ENCODE peak calls at places on chromosomes 1 and 21, in five cellular contexts. One of them, this sample, is unnamed.

GRCh38 chr1:168637350-168637991 is 61.1 kb downstream of the XCL1 start:
- DNase-seq in MM.1S: peak
- DNase-seq in NB4: peak
- DNase-seq in progenitor cell of endocrine pancreas: no peak
- DNase-seq in SK-N-SH: peak
- DNase-seq in this sample: no peak

GRCh38 chr1:56120021-56120420 is 459.3 kb downstream of the PLPP3 start:
- DNase-seq in progenitor cell of endocrine pancreas: no peak
- DNase-seq in MM.1S: no peak
- DNase-seq in NB4: no peak
- DNase-seq in SK-N-SH: no peak
- DNase-seq in this sample: no peak

GRCh38 chr21:7957713-7958064 is 2563.7 kb upstream of the TPTE start:
- DNase-seq in progenitor cell of endocrine pancreas: no peak
- DNase-seq in MM.1S: no peak
- DNase-seq in SK-N-SH: no peak
- DNase-seq in NB4: no peak
- DNase-seq in this sample: no peak

GRCh38 chr1:178867670-178868069 is 3.2 kb downstream of the ANGPTL1 start:
- DNase-seq in SK-N-SH: no peak
- DNase-seq in NB4: peak
- DNase-seq in MM.1S: no peak
- DNase-seq in progenitor cell of endocrine pancreas: no peak
- DNase-seq in this sample: no peak

GRCh38 chr1:110183642-110184167 is 26.4 kb upstream of the KCNC4 start:
- DNase-seq in MM.1S: no peak
- DNase-seq in SK-N-SH: no peak
- DNase-seq in NB4: no peak
- DNase-seq in progenitor cell of endocrine pancreas: no peak
- DNase-seq in this sample: no peak

GRCh38 chr1:221239911-221240310 is 360.7 kb downstream of the HLX start:
- DNase-seq in progenitor cell of endocrine pancreas: no peak
- DNase-seq in SK-N-SH: no peak
- DNase-seq in NB4: no peak
- DNase-seq in MM.1S: no peak
- DNase-seq in this sample: no peak

GRCh38 chr1:184882649-184883303 is 91.5 kb downstream of the NIBAN1 start:
- DNase-seq in MM.1S: no peak
- DNase-seq in NB4: no peak
- DNase-seq in SK-N-SH: no peak
- DNase-seq in progenitor cell of endocrine pancreas: no peak
- DNase-seq in this sample: no peak

GRCh38 chr1:177119311-177119710 is 45.2 kb downstream of the ASTN1 start:
- DNase-seq in SK-N-SH: peak
- DNase-seq in progenitor cell of endocrine pancreas: no peak
- DNase-seq in MM.1S: no peak
- DNase-seq in NB4: no peak
- DNase-seq in this sample: no peak

GRCh38 chr1:90730247-90731022 is 13.3 kb upstream of the BARHL2 start:
- DNase-seq in NB4: peak
- DNase-seq in MM.1S: no peak
- DNase-seq in progenitor cell of endocrine pancreas: no peak
- DNase-seq in SK-N-SH: peak
- DNase-seq in this sample: peak

GRCh38 chr1:165144757-165145397 is 211.6 kb downstream of the LMX1A start:
- DNase-seq in MM.1S: peak
- DNase-seq in NB4: peak
- DNase-seq in progenitor cell of endocrine pancreas: peak
- DNase-seq in SK-N-SH: peak
- DNase-seq in this sample: peak

DNA sequence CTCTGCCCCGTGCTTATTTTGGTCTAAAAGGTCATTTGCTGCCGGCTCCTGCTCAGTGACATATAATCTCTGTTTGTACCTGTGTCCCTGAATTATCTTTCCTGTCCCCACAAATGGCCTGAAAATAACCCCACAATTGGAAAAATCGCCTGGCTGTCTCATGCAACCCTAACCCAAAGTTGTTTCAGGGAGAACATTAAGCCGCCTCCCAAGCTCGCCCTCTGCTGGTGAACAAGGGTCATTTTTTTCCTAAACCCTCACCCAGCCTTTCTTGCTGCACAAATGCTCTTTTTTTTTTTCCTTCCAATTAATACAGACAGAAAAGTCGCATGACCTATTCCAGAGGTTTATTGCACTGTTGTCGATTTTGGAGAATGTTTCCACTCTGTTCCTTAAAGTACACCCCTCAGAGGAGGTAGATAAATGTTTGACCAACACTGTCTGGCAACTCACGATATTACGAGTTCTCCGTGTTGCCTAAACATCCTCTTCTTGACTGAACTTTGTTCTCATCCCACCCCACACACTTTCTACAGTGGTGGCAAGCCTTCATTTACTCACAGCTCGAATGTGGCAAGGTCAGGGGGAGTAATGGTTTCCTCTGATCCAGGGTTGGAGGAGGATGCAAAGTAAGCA is 148.7 kb downstream of the ZZZ3 start:
- DNase-seq in SK-N-SH: peak
- DNase-seq in progenitor cell of endocrine pancreas: peak
- DNase-seq in NB4: peak
- DNase-seq in MM.1S: peak
- DNase-seq in this sample: peak
- TF ChIP-seq CTCF in SK-N-SH: peak
- TF ChIP-seq CTCF in progenitor cell of endocrine pancreas: peak
- TF ChIP-seq CTCF in NB4: peak
- TF ChIP-seq CTCF in MM.1S: peak
- TF ChIP-seq CTCF in this sample: peak

GRCh38 chr1:45339694-45340558 is at the start of the genes MUTYH and TOE1:
- DNase-seq in NB4: peak
- DNase-seq in progenitor cell of endocrine pancreas: peak
- DNase-seq in MM.1S: peak
- DNase-seq in SK-N-SH: peak
- DNase-seq in this sample: peak
- TF ChIP-seq CTCF in NB4: no peak
- TF ChIP-seq CTCF in progenitor cell of endocrine pancreas: no peak
- TF ChIP-seq CTCF in MM.1S: no peak
- TF ChIP-seq CTCF in SK-N-SH: no peak
- TF ChIP-seq CTCF in this sample: no peak

GRCh38 chr21:31580866-31581276 is 78.6 kb upstream of the SOD1 start:
- DNase-seq in NB4: peak
- DNase-seq in SK-N-SH: peak
- DNase-seq in MM.1S: peak
- DNase-seq in progenitor cell of endocrine pancreas: peak
- DNase-seq in this sample: peak
- TF ChIP-seq CTCF in NB4: peak
- TF ChIP-seq CTCF in SK-N-SH: peak
- TF ChIP-seq CTCF in MM.1S: peak
- TF ChIP-seq CTCF in progenitor cell of endocrine pancreas: peak
- TF ChIP-seq CTCF in this sample: peak

DNA sequence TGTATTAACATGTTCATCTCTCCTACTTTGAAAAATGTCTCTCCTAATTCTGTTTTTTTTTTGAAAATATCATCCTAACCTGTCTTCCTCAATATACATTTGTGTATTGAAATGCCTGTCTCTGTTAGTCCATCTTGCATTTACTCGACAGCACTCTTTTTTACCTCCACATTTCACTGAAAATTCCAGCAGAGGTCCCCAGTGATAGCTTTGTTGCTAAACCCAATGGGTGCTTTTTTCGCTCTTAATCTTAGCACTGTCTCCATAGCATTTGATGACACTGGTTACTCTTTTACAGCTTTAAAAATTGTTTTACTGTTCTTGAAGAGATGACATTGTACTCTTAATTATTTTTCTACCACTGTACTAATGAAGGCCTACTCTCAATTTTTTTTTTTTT is 10.8 kb downstream of the OSBPL9 start:
- DNase-seq in progenitor cell of endocrine pancreas: no peak
- DNase-seq in SK-N-SH: peak
- DNase-seq in NB4: peak
- DNase-seq in MM.1S: peak
- DNase-seq in this sample: no peak
- TF ChIP-seq CTCF in progenitor cell of endocrine pancreas: peak
- TF ChIP-seq CTCF in SK-N-SH: peak
- TF ChIP-seq CTCF in NB4: peak
- TF ChIP-seq CTCF in MM.1S: peak
- TF ChIP-seq CTCF in this sample: no peak

GRCh38 chr1:12644829-12645228 is 944 bp downstream of the AADACL4 start:
- DNase-seq in NB4: no peak
- DNase-seq in progenitor cell of endocrine pancreas: no peak
- DNase-seq in SK-N-SH: no peak
- DNase-seq in MM.1S: no peak
- DNase-seq in this sample: no peak

GRCh38 chr1:12644237-12644636 is 352 bp downstream of the AADACL4 start:
- DNase-seq in MM.1S: no peak
- DNase-seq in SK-N-SH: no peak
- DNase-seq in progenitor cell of endocrine pancreas: no peak
- DNase-seq in NB4: no peak
- DNase-seq in this sample: no peak

GRCh38 chr1:12643785-12644184 is at the start of gene AADACL4:
- DNase-seq in SK-N-SH: no peak
- DNase-seq in NB4: no peak
- DNase-seq in progenitor cell of endocrine pancreas: no peak
- DNase-seq in MM.1S: no peak
- DNase-seq in this sample: no peak

GRCh38 chr1:12640958-12641272 is 3.0 kb upstream of the AADACL4 start:
- DNase-seq in progenitor cell of endocrine pancreas: no peak
- DNase-seq in SK-N-SH: no peak
- DNase-seq in MM.1S: no peak
- DNase-seq in NB4: no peak
- DNase-seq in this sample: no peak

DNA sequence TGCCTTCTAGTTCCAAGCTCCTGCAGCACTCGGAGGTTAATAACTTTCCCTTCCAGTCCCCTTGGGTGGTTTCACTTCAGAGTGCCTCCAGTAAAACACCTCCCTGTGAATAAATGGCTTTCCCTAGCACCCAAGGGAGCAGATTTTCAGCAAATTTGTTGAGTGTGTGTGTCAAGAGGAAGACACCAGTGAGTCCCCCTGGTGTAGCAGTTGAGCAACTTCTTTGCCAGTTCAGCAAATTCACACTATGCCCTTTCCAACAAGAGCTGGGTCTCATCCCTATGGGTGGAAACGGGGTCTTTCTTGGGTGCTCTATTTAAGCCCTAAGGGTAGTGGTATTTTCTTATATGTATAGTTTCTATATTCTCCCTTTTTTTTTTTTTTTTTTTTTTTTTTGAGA is 806 bp upstream of the AADACL4 start:
- DNase-seq in NB4: peak
- DNase-seq in progenitor cell of endocrine pancreas: no peak
- DNase-seq in SK-N-SH: no peak
- DNase-seq in MM.1S: no peak
- DNase-seq in this sample: no peak
- TF ChIP-seq CTCF in NB4: peak
- TF ChIP-seq CTCF in progenitor cell of endocrine pancreas: no peak
- TF ChIP-seq CTCF in SK-N-SH: no peak
- TF ChIP-seq CTCF in MM.1S: no peak
- TF ChIP-seq CTCF in this sample: no peak

GRCh38 chr1:179955731-179956130 is 1.1 kb downstream of the CEP350 start:
- DNase-seq in SK-N-SH: no peak
- DNase-seq in MM.1S: no peak
- DNase-seq in NB4: peak
- DNase-seq in progenitor cell of endocrine pancreas: no peak
- DNase-seq in this sample: no peak

GRCh38 chr1:179958359-179958758 is 3.7 kb downstream of the CEP350 start:
- DNase-seq in NB4: no peak
- DNase-seq in MM.1S: no peak
- DNase-seq in progenitor cell of endocrine pancreas: no peak
- DNase-seq in SK-N-SH: no peak
- DNase-seq in this sample: no peak

GRCh38 chr1:179954494-179955317 is at the start of gene CEP350:
- DNase-seq in NB4: peak
- DNase-seq in MM.1S: peak
- DNase-seq in progenitor cell of endocrine pancreas: peak
- DNase-seq in SK-N-SH: peak
- DNase-seq in this sample: peak

GRCh38 chr1:179953974-179954493 is 576 bp upstream of the CEP350 start:
- DNase-seq in SK-N-SH: peak
- DNase-seq in progenitor cell of endocrine pancreas: no peak
- DNase-seq in NB4: peak
- DNase-seq in MM.1S: peak
- DNase-seq in this sample: no peak

GRCh38 chr1:179955318-179955638 is 668 bp downstream of the CEP350 start:
- DNase-seq in SK-N-SH: no peak
- DNase-seq in NB4: no peak
- DNase-seq in progenitor cell of endocrine pancreas: no peak
- DNase-seq in MM.1S: no peak
- DNase-seq in this sample: no peak
- TF ChIP-seq CTCF in SK-N-SH: no peak
- TF ChIP-seq CTCF in NB4: no peak
- TF ChIP-seq CTCF in progenitor cell of endocrine pancreas: no peak
- TF ChIP-seq CTCF in MM.1S: no peak
- TF ChIP-seq CTCF in this sample: no peak